ENCODE peak calls at places on chromosomes 13 and 19, in eight cellular contexts. One of them, this sample, is unnamed.

GRCh38 chr13:36131931-36132297 is 732 bp upstream of the DCLK1 start:
- DNase-seq in H9: no peak
- DNase-seq in fibroblast of lung: peak
- DNase-seq in stimulated activated naive CD8-positive, alpha-beta T cell treated with anti-CD3 and anti-CD28 coated beads, Interleukin-15, amount 100 ng/mL, for 72 hours: no peak
- DNase-seq in fibroblast of mammary gland: peak
- DNase-seq in activated naive CD8-positive, alpha-beta T cell treated with anti-CD3 and anti-CD28 coated beads, Interleukin-2, amount 50 U/mL, for 24 hours: no peak
- DNase-seq in tibial nerve: peak
- DNase-seq in fibroblast of pulmonary artery: peak
- DNase-seq in this sample: no peak

GRCh38 chr19:53892981-53893325 is 11.0 kb downstream of the PRKCG start:
- DNase-seq in fibroblast of mammary gland: no peak
- DNase-seq in fibroblast of pulmonary artery: no peak
- DNase-seq in H9: peak
- DNase-seq in stimulated activated naive CD8-positive, alpha-beta T cell treated with anti-CD3 and anti-CD28 coated beads, Interleukin-15, amount 100 ng/mL, for 72 hours: no peak
- DNase-seq in tibial nerve: no peak
- DNase-seq in fibroblast of lung: no peak
- DNase-seq in activated naive CD8-positive, alpha-beta T cell treated with anti-CD3 and anti-CD28 coated beads, Interleukin-2, amount 50 U/mL, for 24 hours: no peak
- DNase-seq in this sample: no peak

GRCh38 chr19:2126879-2127518 is 24.4 kb downstream of the AP3D1 start:
- DNase-seq in H9: no peak
- DNase-seq in fibroblast of lung: no peak
- DNase-seq in fibroblast of mammary gland: no peak
- DNase-seq in stimulated activated naive CD8-positive, alpha-beta T cell treated with anti-CD3 and anti-CD28 coated beads, Interleukin-15, amount 100 ng/mL, for 72 hours: no peak
- DNase-seq in fibroblast of pulmonary artery: no peak
- DNase-seq in tibial nerve: no peak
- DNase-seq in activated naive CD8-positive, alpha-beta T cell treated with anti-CD3 and anti-CD28 coated beads, Interleukin-2, amount 50 U/mL, for 24 hours: no peak
- DNase-seq in this sample: no peak

GRCh38 chr19:31204115-31204514 is 145.1 kb downstream of the TSHZ3 start:
- DNase-seq in fibroblast of pulmonary artery: no peak
- DNase-seq in activated naive CD8-positive, alpha-beta T cell treated with anti-CD3 and anti-CD28 coated beads, Interleukin-2, amount 50 U/mL, for 24 hours: no peak
- DNase-seq in tibial nerve: no peak
- DNase-seq in stimulated activated naive CD8-positive, alpha-beta T cell treated with anti-CD3 and anti-CD28 coated beads, Interleukin-15, amount 100 ng/mL, for 72 hours: no peak
- DNase-seq in H9: no peak
- DNase-seq in fibroblast of lung: no peak
- DNase-seq in fibroblast of mammary gland: no peak
- DNase-seq in this sample: no peak

GRCh38 chr19:18972301-18972831 is 31.3 kb upstream of the HOMER3 start:
- DNase-seq in activated naive CD8-positive, alpha-beta T cell treated with anti-CD3 and anti-CD28 coated beads, Interleukin-2, amount 50 U/mL, for 24 hours: no peak
- DNase-seq in stimulated activated naive CD8-positive, alpha-beta T cell treated with anti-CD3 and anti-CD28 coated beads, Interleukin-15, amount 100 ng/mL, for 72 hours: no peak
- DNase-seq in fibroblast of pulmonary artery: peak
- DNase-seq in tibial nerve: no peak
- DNase-seq in fibroblast of mammary gland: peak
- DNase-seq in H9: no peak
- DNase-seq in fibroblast of lung: peak
- DNase-seq in this sample: no peak

GRCh38 chr13:51453959-51454703 is 1.3 kb upstream of the INTS6 start:
- DNase-seq in activated naive CD8-positive, alpha-beta T cell treated with anti-CD3 and anti-CD28 coated beads, Interleukin-2, amount 50 U/mL, for 24 hours: peak
- DNase-seq in H9: no peak
- DNase-seq in stimulated activated naive CD8-positive, alpha-beta T cell treated with anti-CD3 and anti-CD28 coated beads, Interleukin-15, amount 100 ng/mL, for 72 hours: no peak
- DNase-seq in fibroblast of lung: no peak
- DNase-seq in fibroblast of mammary gland: peak
- DNase-seq in fibroblast of pulmonary artery: peak
- DNase-seq in tibial nerve: no peak
- DNase-seq in this sample: peak

GRCh38 chr19:15469513-15470297 is 5.4 kb upstream of the RASAL3 start:
- DNase-seq in fibroblast of mammary gland: no peak
- DNase-seq in fibroblast of lung: no peak
- DNase-seq in fibroblast of pulmonary artery: no peak
- DNase-seq in tibial nerve: no peak
- DNase-seq in stimulated activated naive CD8-positive, alpha-beta T cell treated with anti-CD3 and anti-CD28 coated beads, Interleukin-15, amount 100 ng/mL, for 72 hours: no peak
- DNase-seq in H9: peak
- DNase-seq in activated naive CD8-positive, alpha-beta T cell treated with anti-CD3 and anti-CD28 coated beads, Interleukin-2, amount 50 U/mL, for 24 hours: peak
- DNase-seq in this sample: no peak

GRCh38 chr19:45526143-45526542 is 18.9 kb downstream of the VASP start:
- DNase-seq in fibroblast of pulmonary artery: peak
- DNase-seq in fibroblast of lung: peak
- DNase-seq in tibial nerve: no peak
- DNase-seq in activated naive CD8-positive, alpha-beta T cell treated with anti-CD3 and anti-CD28 coated beads, Interleukin-2, amount 50 U/mL, for 24 hours: no peak
- DNase-seq in H9: peak
- DNase-seq in fibroblast of mammary gland: peak
- DNase-seq in stimulated activated naive CD8-positive, alpha-beta T cell treated with anti-CD3 and anti-CD28 coated beads, Interleukin-15, amount 100 ng/mL, for 72 hours: no peak
- DNase-seq in this sample: peak

GRCh38 chr13:107258599-107259187 is 690.8 kb upstream of the ARGLU1 start:
- DNase-seq in fibroblast of lung: peak
- DNase-seq in fibroblast of pulmonary artery: peak
- DNase-seq in fibroblast of mammary gland: peak
- DNase-seq in H9: no peak
- DNase-seq in activated naive CD8-positive, alpha-beta T cell treated with anti-CD3 and anti-CD28 coated beads, Interleukin-2, amount 50 U/mL, for 24 hours: no peak
- DNase-seq in tibial nerve: no peak
- DNase-seq in stimulated activated naive CD8-positive, alpha-beta T cell treated with anti-CD3 and anti-CD28 coated beads, Interleukin-15, amount 100 ng/mL, for 72 hours: no peak
- DNase-seq in this sample: no peak

GRCh38 chr19:56927791-56928207 is 87.3 kb upstream of the PEG3 start:
- DNase-seq in stimulated activated naive CD8-positive, alpha-beta T cell treated with anti-CD3 and anti-CD28 coated beads, Interleukin-15, amount 100 ng/mL, for 72 hours: no peak
- DNase-seq in tibial nerve: no peak
- DNase-seq in fibroblast of lung: no peak
- DNase-seq in fibroblast of pulmonary artery: no peak
- DNase-seq in H9: no peak
- DNase-seq in fibroblast of mammary gland: no peak
- DNase-seq in activated naive CD8-positive, alpha-beta T cell treated with anti-CD3 and anti-CD28 coated beads, Interleukin-2, amount 50 U/mL, for 24 hours: no peak
- DNase-seq in this sample: no peak

This sample was measured in HTR-8/SVneo.